ENCODE peak calls at places on chromosomes 1 and 21, in ten cellular contexts. One of them, this sample, is unnamed.

GRCh38 chr1:31881698-31882000 is 56.5 kb downstream of the PTP4A2 start:
- DNase-seq in neural progenitor cell: no peak
- DNase-seq in Panc1: no peak
- DNase-seq in heart left ventricle: no peak
- DNase-seq in cardiac muscle cell: peak; percentile 61
- DNase-seq in aorta: no peak
- DNase-seq in MM.1S: no peak
- DNase-seq in iPS DF 6.9: no peak
- DNase-seq in upper lobe of right lung: no peak
- DNase-seq in PC-3: no peak
- DNase-seq in this sample: no peak

GRCh38 chr1:179016694-179017382 is 8.9 kb upstream of the FAM20B start:
- DNase-seq in neural progenitor cell: no peak
- DNase-seq in Panc1: no peak
- DNase-seq in heart left ventricle: peak; percentile 73
- DNase-seq in cardiac muscle cell: no peak
- DNase-seq in aorta: peak; percentile 93
- DNase-seq in MM.1S: no peak
- DNase-seq in iPS DF 6.9: no peak
- DNase-seq in upper lobe of right lung: peak; percentile 92
- DNase-seq in PC-3: peak; percentile 93
- DNase-seq in this sample: no peak

GRCh38 chr1:230125633-230126528 is 58.8 kb downstream of the GALNT2 start:
- DNase-seq in neural progenitor cell: no peak
- DNase-seq in Panc1: no peak
- DNase-seq in heart left ventricle: no peak
- DNase-seq in cardiac muscle cell: no peak
- DNase-seq in aorta: no peak
- DNase-seq in MM.1S: no peak
- DNase-seq in iPS DF 6.9: no peak
- DNase-seq in upper lobe of right lung: no peak
- DNase-seq in PC-3: peak; percentile 80
- DNase-seq in this sample: no peak

GRCh38 chr1:188489336-188490112 is 1660.8 kb downstream of the PLA2G4A start:
- DNase-seq in neural progenitor cell: peak; percentile 62
- DNase-seq in Panc1: peak; percentile 43
- DNase-seq in heart left ventricle: no peak
- DNase-seq in cardiac muscle cell: no peak
- DNase-seq in aorta: no peak
- DNase-seq in MM.1S: no peak
- DNase-seq in iPS DF 6.9: no peak
- DNase-seq in upper lobe of right lung: no peak
- DNase-seq in PC-3: peak; percentile 88
- DNase-seq in this sample: no peak

GRCh38 chr1:193094112-193094511 is 11.1 kb downstream of the GLRX2 start:
- DNase-seq in neural progenitor cell: no peak
- DNase-seq in Panc1: no peak
- DNase-seq in heart left ventricle: no peak
- DNase-seq in cardiac muscle cell: no peak
- DNase-seq in aorta: no peak
- DNase-seq in MM.1S: no peak
- DNase-seq in iPS DF 6.9: no peak
- DNase-seq in upper lobe of right lung: no peak
- DNase-seq in PC-3: no peak
- DNase-seq in this sample: no peak

GRCh38 chr1:113871597-113872113 is at the start of gene PTPN22:
- DNase-seq in neural progenitor cell: no peak
- DNase-seq in Panc1: no peak
- DNase-seq in heart left ventricle: peak; percentile 36
- DNase-seq in cardiac muscle cell: no peak
- DNase-seq in aorta: peak; percentile 68
- DNase-seq in MM.1S: peak; percentile 58
- DNase-seq in iPS DF 6.9: no peak
- DNase-seq in upper lobe of right lung: peak; percentile 68
- DNase-seq in PC-3: peak; percentile 57
- DNase-seq in this sample: peak; percentile 76

GRCh38 chr21:40165671-40166070 is 298.4 kb downstream of the PCP4 start:
- DNase-seq in neural progenitor cell: peak; percentile 77
- DNase-seq in Panc1: no peak
- DNase-seq in heart left ventricle: no peak
- DNase-seq in cardiac muscle cell: peak; percentile 31
- DNase-seq in aorta: no peak
- DNase-seq in MM.1S: no peak
- DNase-seq in iPS DF 6.9: no peak
- DNase-seq in upper lobe of right lung: no peak
- DNase-seq in PC-3: no peak
- DNase-seq in this sample: no peak

GRCh38 chr1:178599745-178600144 is 86.8 kb downstream of the TEX35 start:
- DNase-seq in neural progenitor cell: no peak
- DNase-seq in Panc1: no peak
- DNase-seq in heart left ventricle: no peak
- DNase-seq in cardiac muscle cell: no peak
- DNase-seq in aorta: no peak
- DNase-seq in MM.1S: peak; percentile 74
- DNase-seq in iPS DF 6.9: no peak
- DNase-seq in upper lobe of right lung: no peak
- DNase-seq in PC-3: no peak
- DNase-seq in this sample: no peak

GRCh38 chr1:68812295-68812694 is 315.4 kb upstream of the DEPDC1 start:
- DNase-seq in neural progenitor cell: no peak
- DNase-seq in Panc1: no peak
- DNase-seq in heart left ventricle: no peak
- DNase-seq in cardiac muscle cell: no peak
- DNase-seq in aorta: no peak
- DNase-seq in MM.1S: no peak
- DNase-seq in iPS DF 6.9: no peak
- DNase-seq in upper lobe of right lung: no peak
- DNase-seq in PC-3: no peak
- DNase-seq in this sample: no peak

GRCh38 chr1:28981170-28981569 is 66.8 kb downstream of the EPB41 start:
- DNase-seq in neural progenitor cell: no peak
- DNase-seq in Panc1: no peak
- DNase-seq in heart left ventricle: no peak
- DNase-seq in cardiac muscle cell: no peak
- DNase-seq in aorta: no peak
- DNase-seq in MM.1S: no peak
- DNase-seq in iPS DF 6.9: no peak
- DNase-seq in upper lobe of right lung: no peak
- DNase-seq in PC-3: no peak
- DNase-seq in this sample: no peak

GRCh38 chr1:44347280-44347679 is 7.8 kb downstream of the ERI3 start:
- DNase-seq in neural progenitor cell: no peak
- DNase-seq in Panc1: no peak
- DNase-seq in heart left ventricle: no peak
- DNase-seq in cardiac muscle cell: no peak
- DNase-seq in aorta: no peak
- DNase-seq in MM.1S: no peak
- DNase-seq in iPS DF 6.9: no peak
- DNase-seq in upper lobe of right lung: no peak
- DNase-seq in PC-3: no peak
- DNase-seq in this sample: no peak

GRCh38 chr1:201348211-201348566 is 29.3 kb downstream of the TNNT2 start:
- DNase-seq in neural progenitor cell: peak; percentile 83
- DNase-seq in Panc1: no peak
- DNase-seq in heart left ventricle: no peak
- DNase-seq in cardiac muscle cell: peak; percentile 87
- DNase-seq in aorta: peak; percentile 22
- DNase-seq in MM.1S: peak; percentile 54
- DNase-seq in iPS DF 6.9: peak; percentile 89
- DNase-seq in upper lobe of right lung: peak; percentile 67
- DNase-seq in PC-3: peak; percentile 98
- DNase-seq in this sample: no peak

DNA sequence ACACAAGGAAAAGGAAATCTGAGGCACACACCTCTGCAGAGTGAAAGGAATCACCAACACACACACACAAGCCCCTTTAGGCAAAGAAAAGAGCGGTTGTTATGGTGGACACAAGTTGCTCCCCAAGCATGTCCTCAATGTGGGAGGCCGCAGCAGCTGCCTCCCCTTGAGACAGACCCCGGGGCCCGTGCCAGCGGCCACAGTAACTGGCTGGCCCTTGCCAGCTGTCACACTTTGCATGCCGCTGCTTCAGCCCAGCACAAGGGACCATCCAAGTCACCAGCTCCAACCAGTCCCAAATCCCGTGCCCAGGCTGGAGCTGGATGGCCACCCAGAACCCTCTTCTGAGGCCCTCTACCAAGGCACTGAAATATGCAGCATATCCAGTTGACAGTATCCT is 2.9 kb upstream of the OLIG1 start:
- DNase-seq in neural progenitor cell: no peak
- DNase-seq in Panc1: no peak
- DNase-seq in heart left ventricle: no peak
- DNase-seq in cardiac muscle cell: no peak
- DNase-seq in aorta: no peak
- DNase-seq in MM.1S: no peak
- DNase-seq in iPS DF 6.9: no peak
- DNase-seq in upper lobe of right lung: no peak
- DNase-seq in PC-3: no peak
- DNase-seq in this sample: no peak
- H3K4me1 ChIP-seq in neural progenitor cell: peaks cover 19% of the 10 kb centered on the region
- H3K4me1 ChIP-seq in Panc1: no peaks in the 10 kb centered on the region
- H3K4me1 ChIP-seq in heart left ventricle: peaks cover 44% of the 10 kb centered on the region
- H3K4me1 ChIP-seq in cardiac muscle cell: no peaks in the 10 kb centered on the region
- H3K4me1 ChIP-seq in aorta: no peaks in the 10 kb centered on the region
- H3K4me1 ChIP-seq in MM.1S: peaks cover under 1% of the 10 kb centered on the region
- H3K4me1 ChIP-seq in iPS DF 6.9: peaks cover 5% of the 10 kb centered on the region
- H3K4me1 ChIP-seq in upper lobe of right lung: peaks cover 4% of the 10 kb centered on the region
- H3K4me1 ChIP-seq in PC-3: no peaks in the 10 kb centered on the region
- H3K4me1 ChIP-seq in this sample: peaks cover 18% of the 10 kb centered on the region

GRCh38 chr1:165138960-165139359 is 217.6 kb downstream of the LMX1A start:
- DNase-seq in neural progenitor cell: no peak
- DNase-seq in Panc1: no peak
- DNase-seq in heart left ventricle: no peak
- DNase-seq in cardiac muscle cell: no peak
- DNase-seq in aorta: no peak
- DNase-seq in MM.1S: no peak
- DNase-seq in iPS DF 6.9: no peak
- DNase-seq in upper lobe of right lung: no peak
- DNase-seq in PC-3: no peak
- DNase-seq in this sample: no peak
- H3K27me3 ChIP-seq in neural progenitor cell: peaks cover 62% of the 10 kb centered on the region
- H3K27me3 ChIP-seq in Panc1: no peaks in the 10 kb centered on the region
- H3K27me3 ChIP-seq in heart left ventricle: no peaks in the 10 kb centered on the region
- H3K27me3 ChIP-seq in cardiac muscle cell: peaks cover 64% of the 10 kb centered on the region
- H3K27me3 ChIP-seq in aorta: no peaks in the 10 kb centered on the region
- H3K27me3 ChIP-seq in MM.1S: no peaks in the 10 kb centered on the region
- H3K27me3 ChIP-seq in iPS DF 6.9: no peaks in the 10 kb centered on the region
- H3K27me3 ChIP-seq in upper lobe of right lung: peaks cover 19% of the 10 kb centered on the region
- H3K27me3 ChIP-seq in PC-3: peaks cover 83% of the 10 kb centered on the region
- H3K27me3 ChIP-seq in this sample: no peaks in the 10 kb centered on the region

GRCh38 chr21:15063081-15063820 is 1.5 kb downstream of the NRIP1 start:
- DNase-seq in neural progenitor cell: peak; percentile 40
- DNase-seq in Panc1: no peak
- DNase-seq in heart left ventricle: no peak
- DNase-seq in cardiac muscle cell: peak; percentile 37
- DNase-seq in aorta: no peak
- DNase-seq in MM.1S: peak; percentile 4
- DNase-seq in iPS DF 6.9: no peak
- DNase-seq in upper lobe of right lung: no peak
- DNase-seq in PC-3: peak; percentile 43
- DNase-seq in this sample: no peak

GRCh38 chr21:15066231-15066577 is 1.4 kb upstream of the NRIP1 start:
- DNase-seq in neural progenitor cell: no peak
- DNase-seq in Panc1: no peak
- DNase-seq in heart left ventricle: no peak
- DNase-seq in cardiac muscle cell: no peak
- DNase-seq in aorta: no peak
- DNase-seq in MM.1S: no peak
- DNase-seq in iPS DF 6.9: no peak
- DNase-seq in upper lobe of right lung: no peak
- DNase-seq in PC-3: peak; percentile 27
- DNase-seq in this sample: no peak

GRCh38 chr21:15065381-15066230 is 806 bp upstream of the NRIP1 start:
- DNase-seq in neural progenitor cell: peak; percentile 88
- DNase-seq in Panc1: no peak
- DNase-seq in heart left ventricle: peak; percentile 85
- DNase-seq in cardiac muscle cell: peak; percentile 61
- DNase-seq in aorta: peak; percentile 90
- DNase-seq in MM.1S: peak; percentile 59
- DNase-seq in iPS DF 6.9: no peak
- DNase-seq in upper lobe of right lung: peak; percentile 90
- DNase-seq in PC-3: peak; percentile 76
- DNase-seq in this sample: peak; percentile 65

GRCh38 chr21:15063821-15064575 is 802 bp downstream of the NRIP1 start:
- DNase-seq in neural progenitor cell: peak; percentile 69
- DNase-seq in Panc1: no peak
- DNase-seq in heart left ventricle: peak; percentile 57
- DNase-seq in cardiac muscle cell: peak; percentile 72
- DNase-seq in aorta: peak; percentile 75
- DNase-seq in MM.1S: peak; percentile 0
- DNase-seq in iPS DF 6.9: no peak
- DNase-seq in upper lobe of right lung: peak; percentile 82
- DNase-seq in PC-3: peak; percentile 48
- DNase-seq in this sample: no peak

GRCh38 chr21:15064576-15065380 is at the start of gene NRIP1:
- DNase-seq in neural progenitor cell: peak; percentile 91
- DNase-seq in Panc1: no peak
- DNase-seq in heart left ventricle: peak; percentile 94
- DNase-seq in cardiac muscle cell: peak; percentile 92
- DNase-seq in aorta: peak; percentile 96
- DNase-seq in MM.1S: peak; percentile 83
- DNase-seq in iPS DF 6.9: no peak
- DNase-seq in upper lobe of right lung: peak; percentile 97
- DNase-seq in PC-3: peak; percentile 89
- DNase-seq in this sample: peak; percentile 56
- H3K9me3 ChIP-seq in neural progenitor cell: no peaks in the 10 kb centered on the region
- H3K9me3 ChIP-seq in Panc1: no peaks in the 10 kb centered on the region
- H3K9me3 ChIP-seq in heart left ventricle: no peaks in the 10 kb centered on the region
- H3K9me3 ChIP-seq in cardiac muscle cell: no peaks in the 10 kb centered on the region
- H3K9me3 ChIP-seq in aorta: no peaks in the 10 kb centered on the region
- H3K9me3 ChIP-seq in MM.1S: no peaks in the 10 kb centered on the region
- H3K9me3 ChIP-seq in iPS DF 6.9: no peaks in the 10 kb centered on the region
- H3K9me3 ChIP-seq in upper lobe of right lung: no peaks in the 10 kb centered on the region
- H3K9me3 ChIP-seq in PC-3: no peaks in the 10 kb centered on the region
- H3K9me3 ChIP-seq in this sample: no peaks in the 10 kb centered on the region

DNA sequence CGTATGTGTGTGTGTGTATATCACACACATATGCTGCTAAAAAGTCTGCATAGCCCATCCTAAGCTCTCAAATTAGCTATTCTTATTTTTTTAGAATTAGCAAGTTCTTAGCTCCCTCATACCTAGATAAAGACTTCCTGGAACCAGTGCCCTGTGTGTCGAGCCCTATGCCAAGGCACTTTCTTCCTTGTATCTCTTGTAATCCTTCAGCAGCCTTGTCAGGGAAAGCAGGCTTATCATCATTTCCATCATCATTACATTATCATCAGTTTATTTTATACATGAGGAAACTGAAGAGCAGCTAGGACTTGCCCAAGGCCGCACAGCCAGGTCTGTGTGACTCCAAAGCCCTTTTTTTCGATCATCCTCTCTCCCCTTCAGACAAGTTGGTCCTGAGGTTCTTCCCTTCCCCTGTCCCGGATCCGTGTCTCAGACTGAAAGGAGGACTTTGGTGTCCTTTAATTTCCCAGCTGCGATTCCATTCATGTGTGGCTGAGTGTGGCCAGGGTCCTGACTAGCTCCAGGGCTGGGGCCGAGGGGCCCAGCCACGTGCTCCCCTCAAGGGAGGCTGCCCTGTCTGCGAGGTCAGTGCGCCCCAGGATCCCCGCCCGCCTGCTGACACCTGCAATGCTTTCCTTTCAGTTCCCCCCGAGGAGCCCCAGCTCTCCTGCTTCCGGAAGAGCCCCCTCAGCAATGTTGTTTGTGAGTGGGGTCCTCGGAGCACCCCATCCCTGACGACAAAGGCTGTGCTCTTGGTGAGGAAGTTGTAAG is 24.9 kb downstream of the IL6R start:
- DNase-seq in neural progenitor cell: no peak
- DNase-seq in Panc1: no peak
- DNase-seq in heart left ventricle: no peak
- DNase-seq in cardiac muscle cell: no peak
- DNase-seq in aorta: no peak
- DNase-seq in MM.1S: no peak
- DNase-seq in iPS DF 6.9: no peak
- DNase-seq in upper lobe of right lung: no peak
- DNase-seq in PC-3: no peak
- DNase-seq in this sample: no peak
- H3K4me1 ChIP-seq in neural progenitor cell: peaks cover 10% of the 10 kb centered on the region
- H3K4me1 ChIP-seq in Panc1: peaks cover 9% of the 10 kb centered on the region
- H3K4me1 ChIP-seq in heart left ventricle: peaks cover 84% of the 10 kb centered on the region
- H3K4me1 ChIP-seq in cardiac muscle cell: peaks cover 37% of the 10 kb centered on the region
- H3K4me1 ChIP-seq in aorta: no peaks in the 10 kb centered on the region
- H3K4me1 ChIP-seq in MM.1S: no peaks in the 10 kb centered on the region
- H3K4me1 ChIP-seq in iPS DF 6.9: peaks cover 5% of the 10 kb centered on the region
- H3K4me1 ChIP-seq in upper lobe of right lung: peaks cover 54% of the 10 kb centered on the region
- H3K4me1 ChIP-seq in PC-3: peaks cover 34% of the 10 kb centered on the region
- H3K4me1 ChIP-seq in this sample: peaks cover 33% of the 10 kb centered on the region